ENCODE peak calls at places on chromosomes 13 and 19, in four cellular contexts. G is mesothelial cell of epicardium; E is KG1; J is activated CD8-positive, alpha-beta memory T cell treated with anti-CD3 and anti-CD28 coated beads, Interleukin-2, amount 50 U/mL, for 4 hours. M is an unnamed sample.
A peak's percentile ranks its signal among the peaks of the same experiment; 100 is the strongest.

GRCh38 chr19:49835562-49835961 is 15.4 kb upstream of the PTOV1 start:
- DNase-seq in E (no peak), J (no peak), G (no peak), M (no peak)

GRCh38 chr13:114109646-114110045 is 22.8 kb downstream of the RASA3 start:
- DNase-seq in E (no peak), G (no peak), J (peak; percentile 58), M (no peak)

GRCh38 chr19:7655581-7655980 is 13.3 kb upstream of the RETN start:
- DNase-seq in J (no peak), E (peak; percentile 16), G (no peak), M (no peak)

GRCh38 chr19:43997631-43998290 is 5.0 kb upstream of the ZNF230 start:
- DNase-seq in E (no peak), G (no peak), J (no peak), M (peak; percentile 68)

GRCh38 chr13:80339578-80339840 is 1.4 kb downstream of the SPRY2 start:
- DNase-seq in G (no peak), E (no peak), J (no peak), M (no peak)

GRCh38 chr19:49141352-49141751 is 13.8 kb downstream of the HRC start:
- DNase-seq in G (no peak), J (no peak), E (no peak), M (no peak)

GRCh38 chr13:25409938-25410337 is 38.2 kb downstream of the ATP8A2 start:
- DNase-seq in G (no peak), J (no peak), E (no peak), M (no peak)

GRCh38 chr19:45469132-45469834 is 1.5 kb downstream of the FOSB start:
- DNase-seq in G (peak; percentile 90), E (peak; percentile 86), J (peak; percentile 92), M (peak; percentile 91)

GRCh38 chr19:5172859-5173577 is 167.6 kb downstream of the PTPRS start:
- DNase-seq in E (no peak), J (no peak), G (no peak), M (peak; percentile 98)

GRCh38 chr19:48623556-48624066 is 4.3 kb downstream of the SPHK2 start:
- DNase-seq in E (no peak), J (no peak), G (no peak), M (no peak)

GRCh38 chr13:86269511-86269910 is 470.3 kb upstream of the SLITRK6 start:
- DNase-seq in E (no peak), G (no peak), J (no peak), M (no peak)

GRCh38 chr19:35935911-35936737 is at the start of gene LRFN3:
- DNase-seq in E (no peak), G (peak; percentile 71), J (peak; percentile 63), M (peak; percentile 59)

GRCh38 chr19:19568802-19569756 is 31.0 kb downstream of the CILP2 start:
- DNase-seq in E (no peak), G (no peak), J (no peak), M (peak; percentile 62)

GRCh38 chr19:38831142-38831605 is 420 bp downstream of the ECH1 start:
- DNase-seq in G (peak; percentile 58), J (no peak), E (no peak), M (peak; percentile 94)

GRCh38 chr13:114048463-114048862 is 74.6 kb upstream of the C13orf46 start:
- DNase-seq in E (no peak), G (no peak), J (no peak), M (no peak)

GRCh38 chr13:61045197-61045596 is 370.5 kb downstream of the PCDH20 start:
- DNase-seq in G (no peak), E (no peak), J (no peak), M (no peak)

GRCh38 chr13:82597737-82598136 is 1284.5 kb downstream of the SLITRK1 start:
- DNase-seq in G (no peak), J (no peak), E (no peak), M (no peak)

GRCh38 chr13:50222569-50223332 is 207.5 kb downstream of the KCNRG start:
- DNase-seq in G (no peak), E (no peak), J (no peak), M (peak; percentile 95)

GRCh38 chr19:2274937-2275535 is 6.9 kb downstream of the PEAK3 start:
- DNase-seq in J (no peak), E (no peak), G (peak; percentile 57), M (peak; percentile 76)

GRCh38 chr19:13934785-13935109 is 3.5 kb downstream of the PODNL1 start:
- DNase-seq in G (no peak), J (no peak), E (no peak), M (no peak)

GRCh38 chr19:3986260-3987041 is 1.2 kb upstream of the EEF2 start:
- DNase-seq in J (no peak), E (peak; percentile 67), G (no peak), M (peak; percentile 81)

GRCh38 chr13:99686944-99687382 is 185.7 kb downstream of the TM9SF2 start:
- DNase-seq in J (no peak), G (no peak), E (no peak), M (no peak)

GRCh38 chr13:72122661-72123060 is 255.7 kb upstream of the DACH1 start:
- DNase-seq in E (no peak), G (no peak), J (no peak), M (no peak)

GRCh38 chr19:35692010-35692409 is 12.3 kb upstream of the ZBTB32 start:
- DNase-seq in E (no peak), G (no peak), J (no peak), M (no peak)

GRCh38 chr19:13110099-13110610 is 6.4 kb downstream of the TRMT1 start:
- DNase-seq in E (no peak), J (no peak), G (no peak), M (no peak)

GRCh38 chr13:104984296-104984818 is 1551.1 kb downstream of the EFNB2 start:
- DNase-seq in G (peak; percentile 60), E (peak; percentile 83), J (peak; percentile 17), M (no peak)

GRCh38 chr13:60733933-60734332 is 336.9 kb downstream of the TDRD3 start:
- DNase-seq in G (no peak), J (no peak), E (no peak), M (no peak)

GRCh38 chr13:33745370-33746324 is 72.3 kb upstream of the RFC3 start:
- DNase-seq in J (no peak), E (no peak), G (no peak), M (no peak)

M was measured in fibroblast of mammary gland.